ENCODE peak calls at places on chromosomes 11 and 22, in six cellular contexts. Y is colonic mucosa, E is stomach, I is OCI-LY7, H is upper lobe of left lung, W is kidney. V is an unnamed sample. For H3K9me3, the result is how much of the 10 kb centered on the place peaks cover.

GRCh38 chr11:73326929-73327811 is 19.1 kb downstream of the ARHGEF17 start:
- DNase-seq in Y (no peak), E (no peak), I (no peak), H (no peak), W (no peak), V (no peak)

GRCh38 chr11:59221438-59221837 is 8.7 kb upstream of the MPEG1 start:
- DNase-seq in Y (no peak), E (no peak), I (peak), H (no peak), W (no peak), V (no peak)

GRCh38 chr11:6850526-6850925 is 5.0 kb downstream of the OR10A5 start:
- DNase-seq in Y (no peak), E (no peak), I (no peak), H (no peak), W (no peak), V (no peak)

GRCh38 chr11:124394408-124394807 is 4.4 kb downstream of the OR8B3 start:
- DNase-seq in Y (no peak), E (no peak), I (no peak), H (no peak), W (no peak), V (no peak)

GRCh38 chr11:74680703-74681531 is 50.3 kb downstream of the CHRDL2 start:
- DNase-seq in Y (no peak), E (peak), I (no peak), H (no peak), W (peak), V (no peak)

GRCh38 chr11:59119826-59120225 is 12.8 kb downstream of the FAM111B start:
- DNase-seq in Y (no peak), E (no peak), I (no peak), H (no peak), W (no peak), V (no peak)

GRCh38 chr11:36945384-36945783 is 347.3 kb upstream of the RAG2 start:
- DNase-seq in Y (no peak), E (no peak), I (peak), H (no peak), W (no peak), V (no peak)

GRCh38 chr11:60672255-60672654 is 27.2 kb upstream of the MS4A8 start:
- DNase-seq in Y (no peak), E (no peak), I (no peak), H (no peak), W (no peak), V (no peak)

GRCh38 chr11:123430736-123431356 is 777 bp downstream of the GRAMD1B start:
- DNase-seq in Y (peak), E (peak), I (no peak), H (peak), W (peak), V (peak)

GRCh38 chr11:83051760-83052671 is 19.7 kb downstream of the RAB30 start:
- DNase-seq in Y (no peak), E (no peak), I (no peak), H (no peak), W (no peak), V (no peak)

GRCh38 chr11:102367364-102367763 is 20.4 kb downstream of the BIRC2 start:
- DNase-seq in Y (no peak), E (no peak), I (peak), H (no peak), W (no peak), V (no peak)

GRCh38 chr11:31492320-31492913 is 17.0 kb downstream of the IMMP1L start:
- DNase-seq in Y (no peak), E (no peak), I (no peak), H (no peak), W (no peak), V (no peak)

GRCh38 chr22:44526431-44527115 is 28.5 kb upstream of the RTL6 start:
- DNase-seq in Y (no peak), E (no peak), I (no peak), H (no peak), W (no peak), V (no peak)

GRCh38 chr11:8832571-8833260 is 78.3 kb upstream of the AKIP1 start:
- DNase-seq in Y (no peak), E (peak), I (peak), H (no peak), W (peak), V (no peak)

GRCh38 chr22:36331306-36331911 is 56.4 kb downstream of the MYH9 start:
- DNase-seq in Y (peak), E (peak), I (peak), H (no peak), W (peak), V (peak)

GRCh38 chr11:129723146-129723963 is 92.3 kb upstream of the TMEM45B start:
- DNase-seq in Y (no peak), E (no peak), I (no peak), H (peak), W (peak), V (no peak)

GRCh38 chr22:39519681-39520053 is 695 bp upstream of the ATF4 start:
- DNase-seq in Y (peak), E (peak), I (peak), H (no peak), W (peak), V (no peak)

GRCh38 chr11:83508804-83509203 is 222.6 kb upstream of the CCDC90B start:
- DNase-seq in Y (no peak), E (no peak), I (no peak), H (no peak), W (no peak), V (no peak)

GRCh38 chr22:33073989-33074391 is 15.8 kb upstream of the SYN3 start:
- DNase-seq in Y (no peak), E (no peak), I (no peak), H (no peak), W (no peak), V (no peak)

GRCh38 chr11:100525635-100526034 is 161.5 kb upstream of the ARHGAP42 start:
- DNase-seq in Y (no peak), E (no peak), I (no peak), H (no peak), W (no peak), V (no peak)

GRCh38 chr11:14813506-14813905 is 78.5 kb downstream of the CYP2R1 start:
- DNase-seq in Y (no peak), E (no peak), I (no peak), H (no peak), W (no peak), V (no peak)

GRCh38 chr11:30683176-30683575 is 97.0 kb upstream of the MPPED2 start:
- DNase-seq in Y (no peak), E (no peak), I (no peak), H (no peak), W (no peak), V (no peak)

DNA sequence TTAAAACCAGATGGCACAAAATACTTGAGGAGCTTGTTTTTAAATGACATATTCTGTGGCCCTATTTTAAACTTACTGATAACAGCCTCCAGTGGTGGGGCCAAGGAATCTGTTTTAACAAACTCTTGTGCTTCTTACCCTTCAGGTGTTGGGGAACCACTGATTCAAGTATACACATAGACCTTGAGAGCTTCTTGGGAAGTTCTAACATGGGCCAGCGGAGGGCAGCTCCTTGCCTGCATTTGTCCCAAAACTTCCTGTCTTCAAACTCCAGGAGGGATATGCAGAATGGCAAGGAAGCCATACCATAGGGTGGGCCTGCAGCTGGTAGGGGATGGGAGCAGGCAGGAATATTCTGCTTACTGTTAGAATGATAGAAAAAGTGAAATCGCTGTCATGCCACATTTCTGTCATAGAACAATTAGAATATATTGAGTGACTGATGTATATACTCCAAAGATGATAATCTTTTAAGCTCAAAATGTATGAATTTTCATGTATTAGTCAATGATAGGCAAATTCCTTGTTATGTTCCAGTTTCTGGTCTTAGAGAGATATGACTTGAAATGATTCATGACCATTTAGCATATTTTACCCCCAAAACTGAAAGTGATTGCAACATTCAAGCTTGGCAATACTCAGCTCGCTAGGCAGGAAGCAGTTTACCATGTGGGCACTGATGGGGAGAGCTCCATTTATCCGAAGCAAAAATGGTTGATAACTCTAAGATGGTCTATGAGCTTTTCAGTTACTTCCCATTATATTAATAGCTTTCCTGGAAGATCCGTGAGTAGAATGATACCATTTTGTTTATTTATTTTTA is 9.2 kb downstream of the EXT2 start:
- DNase-seq in Y (no peak), E (no peak), I (no peak), H (no peak), W (no peak), V (no peak)
- TF ChIP-seq CTCF in Y (no peak), E (no peak), I (no peak), H (no peak), W (no peak), V (no peak)

DNA sequence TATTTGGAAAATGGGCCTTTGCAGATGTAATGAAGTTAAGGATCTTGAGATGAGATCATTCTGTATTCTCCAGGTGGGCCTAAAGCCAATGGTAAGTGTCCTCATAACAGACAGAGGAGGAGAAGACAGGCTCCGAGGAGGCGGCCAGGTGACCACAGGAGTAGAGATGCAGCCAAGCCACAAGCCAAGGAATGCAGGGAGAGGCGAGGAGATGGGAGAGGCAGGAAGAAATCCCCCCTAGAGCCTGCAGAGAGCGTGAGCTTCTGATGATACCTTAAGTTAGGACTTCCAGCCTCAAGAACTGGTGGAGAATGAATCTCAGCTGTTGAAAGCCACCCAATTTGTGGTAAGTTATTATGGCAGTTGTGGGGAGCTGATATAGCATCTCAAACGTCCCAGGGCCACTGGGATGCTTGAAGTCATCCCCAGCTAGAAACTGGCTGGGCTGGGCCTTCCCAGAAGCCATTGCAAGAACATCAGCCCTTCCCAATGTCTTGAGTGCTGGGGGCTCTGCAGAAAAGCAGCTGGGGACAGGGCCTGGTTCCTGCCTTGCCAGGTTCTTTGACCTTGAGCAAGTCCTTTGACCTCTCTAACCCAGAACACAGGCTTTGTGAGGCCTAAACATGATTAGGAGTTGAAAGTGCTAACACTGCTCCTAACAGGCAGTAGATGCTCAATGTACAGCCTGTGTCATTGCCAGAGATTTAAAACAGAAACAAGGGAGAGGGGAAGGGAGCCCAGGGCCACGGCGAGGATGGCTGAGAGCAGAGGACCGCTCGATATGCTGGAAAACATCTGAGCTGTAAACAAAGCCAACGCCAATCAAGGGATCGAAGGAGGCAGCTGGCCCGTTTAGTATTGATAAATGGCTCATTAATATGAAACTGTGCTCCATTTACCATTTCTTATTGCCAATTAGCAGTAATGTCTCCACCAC is 632.3 kb downstream of the TBC1D22A start:
- DNase-seq in Y (no peak), E (no peak), I (no peak), H (no peak), W (peak), V (no peak)
- H3K9me3 ChIP-seq in Y (under half), E (under half), I (under half), H (under half), W (under half), V (under half)

DNA sequence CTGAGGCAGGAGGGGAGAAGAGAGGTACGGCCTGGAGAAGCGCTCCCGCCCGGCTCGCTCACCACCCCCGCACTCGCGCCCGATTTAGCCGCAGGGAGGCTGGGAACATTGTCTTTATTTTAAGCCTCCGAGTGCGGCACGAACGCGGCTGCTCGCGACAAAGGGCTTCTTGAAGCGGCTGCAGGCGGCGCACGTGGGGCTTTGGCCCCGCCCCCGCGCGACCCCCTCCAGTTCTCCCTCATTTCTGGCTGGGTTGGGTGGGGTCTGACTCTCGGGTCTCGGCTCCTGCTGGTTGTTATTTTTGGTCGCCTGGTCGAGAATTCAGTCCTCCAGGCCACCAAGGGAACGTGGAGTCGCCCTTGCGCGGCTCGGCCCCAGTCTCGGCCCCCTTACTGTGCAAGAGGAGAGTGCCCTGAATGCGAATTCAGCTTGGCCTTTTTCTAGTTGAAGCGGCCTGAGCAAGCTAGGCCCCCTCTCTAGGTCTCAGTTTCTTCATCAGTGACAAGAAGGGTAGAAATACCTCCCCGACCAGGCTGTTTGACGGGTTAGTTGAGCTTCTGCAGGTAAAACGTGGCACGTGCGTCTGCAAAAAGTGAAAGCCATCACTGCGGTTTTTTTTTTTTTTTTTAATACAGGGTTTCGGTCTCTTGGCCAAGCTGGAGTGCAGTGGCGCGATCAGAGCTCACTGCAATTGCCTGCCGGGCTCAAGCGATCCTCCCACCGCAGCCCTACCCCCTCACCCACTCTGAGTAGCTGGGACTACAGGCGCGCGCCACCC is 2.7 kb upstream of the CHRM1 start:
- DNase-seq in Y (no peak), E (no peak), I (peak), H (peak), W (peak), V (peak)
- TF ChIP-seq CTCF in Y (no peak), E (no peak), I (no peak), H (no peak), W (no peak), V (no peak)

GRCh38 chr11:70547821-70548670 is 149.7 kb downstream of the CTTN start:
- DNase-seq in Y (peak), E (peak), I (no peak), H (peak), W (peak), V (no peak)
- H3K9me3 ChIP-seq in Y (under half), E (under half), I (under half), H (under half), W (under half), V (under half)

GRCh38 chr11:70305501-70305900 is 35.0 kb downstream of the PPFIA1 start:
- DNase-seq in Y (no peak), E (no peak), I (no peak), H (no peak), W (no peak), V (no peak)

GRCh38 chr11:70307176-70307575 is 36.7 kb downstream of the PPFIA1 start:
- DNase-seq in Y (no peak), E (no peak), I (no peak), H (no peak), W (no peak), V (no peak)

GRCh38 chr11:70304208-70304603 is 33.7 kb downstream of the PPFIA1 start:
- DNase-seq in Y (no peak), E (no peak), I (no peak), H (no peak), W (no peak), V (no peak)

GRCh38 chr11:70303070-70303469 is 32.6 kb downstream of the PPFIA1 start:
- DNase-seq in Y (no peak), E (no peak), I (no peak), H (no peak), W (no peak), V (no peak)

GRCh38 chr11:70306586-70307033 is 36.1 kb downstream of the PPFIA1 start:
- DNase-seq in Y (no peak), E (no peak), I (no peak), H (no peak), W (no peak), V (no peak)
- TF ChIP-seq CTCF in Y (no peak), E (no peak), I (no peak), H (no peak), W (no peak), V (no peak)

GRCh38 chr22:48270731-48271130 is 1508.3 kb downstream of the TBC1D22A start:
- DNase-seq in Y (peak), E (no peak), I (no peak), H (no peak), W (no peak), V (no peak)
- H3K9me3 ChIP-seq in Y (under half), E (under half), I (under half), H (under half), W (under half), V (under half)

GRCh38 chr11:27694992-27695391 is 5.3 kb downstream of the BDNF start:
- DNase-seq in Y (no peak), E (no peak), I (peak), H (no peak), W (no peak), V (no peak)
- TF ChIP-seq CTCF in Y (peak), E (no peak), I (peak), H (no peak), W (no peak), V (no peak)

GRCh38 chr22:19330865-19331418 is 39.4 kb upstream of the CLTCL1 start:
- DNase-seq in Y (no peak), E (no peak), I (no peak), H (peak), W (no peak), V (no peak)
- H3K9me3 ChIP-seq in Y (under half), E (under half), I (under half), H (under half), W (under half), V (under half)

DNA sequence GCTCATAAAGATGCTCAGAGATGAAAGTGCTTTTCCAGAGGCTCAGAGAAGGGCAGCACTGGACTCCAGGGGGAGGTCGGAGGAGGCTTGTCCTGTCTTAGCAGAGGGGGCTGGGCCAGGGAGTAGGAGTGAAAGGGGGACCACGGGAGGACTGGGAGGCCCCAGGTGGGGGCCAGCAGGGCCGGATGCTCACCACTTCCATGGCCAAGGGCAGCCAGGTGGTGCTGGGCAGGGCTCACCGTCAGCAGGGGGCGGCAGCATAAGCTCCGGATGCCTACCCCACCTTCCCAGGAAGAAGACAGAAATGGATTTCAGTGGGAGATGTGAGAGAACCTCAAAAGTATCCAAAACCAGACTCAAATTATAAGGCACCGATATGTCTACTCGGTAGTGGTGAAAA is 11.0 kb downstream of the RAB36 start:
- DNase-seq in Y (no peak), E (no peak), I (no peak), H (peak), W (no peak), V (no peak)
- TF ChIP-seq CTCF in Y (no peak), E (no peak), I (no peak), H (no peak), W (no peak), V (no peak)

V was measured in CD4-positive, alpha-beta T cell.